ENCODE peak calls at places on chromosomes 3 and 15, in six cellular contexts. U is kidney epithelial cell, Z is AG09309, P is HL-60, E is fibroblast of mammary gland, M is breast epithelium. R is an unnamed sample.

GRCh38 chr15:82159922-82160321 is 102.6 kb downstream of the EFL1 start:
- DNase-seq in U (peak; percentile 77), Z (peak; percentile 87), P (no peak), E (peak; percentile 100), M (no peak), R (peak; percentile 98)

GRCh38 chr3:168029705-168030104 is 66.0 kb downstream of the GOLIM4 start:
- DNase-seq in U (no peak), Z (no peak), P (no peak), E (no peak), M (no peak), R (no peak)

GRCh38 chr3:112097378-112097777 is 11.2 kb downstream of the C3orf52 start:
- DNase-seq in U (peak; percentile 99), Z (peak; percentile 97), P (no peak), E (peak; percentile 100), M (peak; percentile 37), R (peak; percentile 98)

GRCh38 chr3:129348734-129349133 is 70.1 kb downstream of the HMCES start:
- DNase-seq in U (no peak), Z (no peak), P (peak; percentile 52), E (no peak), M (no peak), R (no peak)

GRCh38 chr15:79129235-79129634 is 38.7 kb upstream of the RASGRF1 start:
- DNase-seq in U (no peak), Z (no peak), P (no peak), E (no peak), M (no peak), R (no peak)

GRCh38 chr3:171465768-171466167 is 5.6 kb upstream of the TNIK start:
- DNase-seq in U (no peak), Z (no peak), P (no peak), E (peak; percentile 19), M (no peak), R (no peak)

GRCh38 chr15:74378853-74379252 is 11.4 kb upstream of the CYP11A1 start:
- DNase-seq in U (no peak), Z (no peak), P (no peak), E (no peak), M (peak; percentile 58), R (no peak)

GRCh38 chr3:148309390-148310035 is 388.2 kb upstream of the AGTR1 start:
- DNase-seq in U (no peak), Z (peak; percentile 5), P (peak; percentile 19), E (peak; percentile 63), M (no peak), R (no peak)

GRCh38 chr3:159586587-159587202 is 401.9 kb upstream of the IL12A start:
- DNase-seq in U (no peak), Z (no peak), P (no peak), E (peak; percentile 52), M (no peak), R (no peak)

DNA sequence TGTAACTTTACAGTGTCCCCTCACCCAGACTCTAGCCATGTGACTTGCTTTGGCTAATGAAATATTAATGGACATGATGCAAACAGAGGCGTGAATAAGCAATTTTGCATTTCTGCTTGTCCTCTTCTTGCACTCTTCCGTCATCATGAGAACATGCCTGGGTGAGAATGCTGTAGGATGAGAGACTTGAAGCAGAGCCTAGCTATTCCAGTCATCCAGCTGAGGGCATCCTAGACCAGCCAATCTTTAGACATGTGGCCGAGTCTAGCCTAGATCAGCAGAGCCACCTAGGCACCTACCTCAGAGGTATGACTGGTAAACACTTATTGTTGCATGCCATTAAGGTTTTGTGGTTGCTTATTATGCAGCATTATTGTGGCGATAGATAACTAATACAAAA is 450.5 kb upstream of the AZI2 start:
- DNase-seq in U (no peak), Z (no peak), P (no peak), E (peak; percentile 2), M (no peak), R (no peak)
- TF ChIP-seq CTCF in U (peak; percentile 19), Z (peak; percentile 17), P (no peak), E (no peak), M (no peak), R (no peak)

DNA sequence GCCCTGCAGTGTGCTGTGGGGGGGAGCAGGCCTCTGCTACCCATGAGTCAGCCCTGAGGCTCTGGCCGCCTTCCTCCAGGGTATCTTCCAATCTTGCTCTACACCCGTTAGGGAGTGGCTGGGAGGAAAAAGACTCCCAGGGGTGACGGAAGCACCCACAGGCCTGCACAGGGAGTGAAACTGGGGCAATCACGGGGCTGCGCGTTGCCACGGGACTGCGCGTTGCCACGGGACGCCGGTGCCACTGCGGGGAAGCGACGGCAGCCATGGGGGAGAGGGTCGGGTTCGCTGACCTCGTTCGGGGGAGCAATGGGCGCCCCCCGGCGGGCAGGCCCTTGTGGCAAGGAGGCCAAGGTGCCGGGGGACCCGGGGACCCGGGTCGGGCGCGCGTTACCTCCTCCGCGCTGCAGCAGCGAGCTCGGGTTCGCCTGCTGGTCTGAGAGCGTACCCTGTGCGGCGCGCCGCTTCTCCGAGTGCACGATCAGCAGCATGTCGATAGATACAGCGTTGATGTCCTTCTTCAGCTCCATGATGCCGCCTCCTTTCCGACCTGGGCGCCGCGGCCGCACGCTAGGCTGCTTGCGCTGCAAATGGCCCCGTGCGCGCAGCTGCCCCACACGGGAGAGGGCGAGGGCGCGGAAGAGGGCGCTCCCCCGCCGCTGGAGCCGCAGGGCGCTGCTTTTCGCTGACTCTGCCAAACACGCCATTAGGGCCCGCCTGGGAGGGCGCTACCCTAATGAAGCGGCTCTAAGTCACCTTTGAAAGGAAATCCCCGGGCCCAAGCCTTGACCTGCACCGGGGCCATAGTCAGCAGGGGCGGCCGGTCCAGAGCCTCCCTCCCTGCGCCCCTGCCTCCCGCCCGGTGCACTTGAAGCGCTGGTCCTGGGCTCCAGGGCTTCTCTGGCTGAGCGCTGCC is at the start of gene KY:
- DNase-seq in U (no peak), Z (no peak), P (peak; percentile 49), E (peak; percentile 51), M (no peak), R (no peak)
- TF ChIP-seq CTCF in U (peak; percentile 11), Z (peak; percentile 22), P (no peak), E (no peak), M (no peak), R (peak; percentile 14)

GRCh38 chr3:151107177-151107576 is 21.7 kb downstream of the MED12L start:
- DNase-seq in U (no peak), Z (no peak), P (no peak), E (no peak), M (no peak), R (no peak)
- TF ChIP-seq CTCF in U (no peak), Z (no peak), P (no peak), E (no peak), M (no peak), R (no peak)

GRCh38 chr15:72231066-72231846 is at the start of gene PKM:
- DNase-seq in U (peak; percentile 85), Z (peak; percentile 96), P (peak; percentile 98), E (peak; percentile 97), M (peak; percentile 96), R (peak; percentile 81)
- TF ChIP-seq CTCF in U (no peak), Z (no peak), P (no peak), E (no peak), M (no peak), R (no peak)

GRCh38 chr15:94692697-94693096 is 461.3 kb downstream of the MCTP2 start:
- DNase-seq in U (no peak), Z (no peak), P (no peak), E (no peak), M (no peak), R (no peak)
- TF ChIP-seq CTCF in U (no peak), Z (no peak), P (no peak), E (no peak), M (no peak), R (no peak)

GRCh38 chr3:98778852-98779379 is 15.8 kb downstream of the ST3GAL6 start:
- DNase-seq in U (no peak), Z (peak; percentile 87), P (peak; percentile 54), E (peak; percentile 95), M (no peak), R (no peak)

GRCh38 chr3:98777286-98777685 is 14.1 kb downstream of the ST3GAL6 start:
- DNase-seq in U (no peak), Z (no peak), P (no peak), E (no peak), M (no peak), R (no peak)

GRCh38 chr3:98776114-98776513 is 13.0 kb downstream of the ST3GAL6 start:
- DNase-seq in U (no peak), Z (no peak), P (no peak), E (no peak), M (no peak), R (no peak)

GRCh38 chr3:98778383-98778782 is 15.2 kb downstream of the ST3GAL6 start:
- DNase-seq in U (no peak), Z (no peak), P (peak; percentile 81), E (peak; percentile 66), M (no peak), R (no peak)

GRCh38 chr3:98777801-98778220 is 14.7 kb downstream of the ST3GAL6 start:
- DNase-seq in U (no peak), Z (peak; percentile 63), P (no peak), E (peak; percentile 85), M (no peak), R (peak; percentile 30)
- TF ChIP-seq CTCF in U (no peak), Z (no peak), P (no peak), E (peak; percentile 24), M (no peak), R (peak; percentile 18)

GRCh38 chr3:196524527-196524926 is 9.4 kb upstream of the SMCO1 start:
- DNase-seq in U (no peak), Z (no peak), P (peak; percentile 17), E (no peak), M (no peak), R (no peak)

GRCh38 chr3:196533260-196533681 is 18.1 kb upstream of the SMCO1 start:
- DNase-seq in U (no peak), Z (no peak), P (no peak), E (no peak), M (no peak), R (no peak)

GRCh38 chr3:196531418-196531817 is 16.3 kb upstream of the SMCO1 start:
- DNase-seq in U (no peak), Z (no peak), P (no peak), E (no peak), M (no peak), R (no peak)

GRCh38 chr3:196525141-196525540 is 10.0 kb upstream of the SMCO1 start:
- DNase-seq in U (no peak), Z (no peak), P (no peak), E (no peak), M (no peak), R (no peak)

DNA sequence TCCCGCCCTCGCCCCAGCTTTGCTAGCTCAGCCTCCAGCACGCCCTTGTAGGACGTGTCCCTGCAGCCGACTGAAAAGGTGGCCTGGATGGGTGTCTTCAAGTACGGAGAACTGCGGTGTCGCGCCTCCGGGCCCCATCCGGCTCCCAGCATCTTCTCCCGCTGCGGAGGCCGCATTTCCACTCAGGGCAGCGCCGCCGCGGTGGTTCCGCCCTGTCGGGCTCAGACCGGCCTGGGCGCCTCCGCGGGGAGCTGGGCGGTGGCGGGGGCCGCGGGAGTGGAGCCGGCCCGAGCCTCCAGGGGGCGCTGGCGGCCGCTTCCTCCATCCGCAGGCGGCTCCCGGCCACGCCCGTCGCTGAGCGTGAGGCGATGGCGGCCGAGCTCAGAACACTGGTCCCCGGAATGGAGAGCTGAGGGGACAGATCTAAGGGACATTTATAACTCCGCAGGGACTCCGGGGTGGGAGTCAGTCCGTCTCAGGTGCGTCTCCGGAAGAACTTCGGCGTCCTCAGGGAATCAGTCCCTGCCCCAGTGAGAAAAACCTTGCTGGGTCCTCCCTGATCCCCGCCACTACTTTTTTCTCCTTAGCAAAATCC is 13.6 kb upstream of the SMCO1 start:
- DNase-seq in U (no peak), Z (no peak), P (peak; percentile 80), E (peak; percentile 62), M (peak; percentile 30), R (no peak)
- TF ChIP-seq CTCF in U (peak; percentile 44), Z (peak; percentile 44), P (peak; percentile 40), E (no peak), M (peak; percentile 44), R (peak; percentile 51)